ENCODE peak calls at places on chromosomes 2 and 18, in seven cellular contexts. U is stimulated activated CD4-positive, alpha-beta T cell treated with anti-CD3 and anti-CD28 coated beads, TNF-alpha, amount 100 ng/mL, for 4 hours; R is AG08395; D is activated CD4-positive, alpha-beta T cell treated with anti-CD3 and anti-CD28 coated beads for 48 hours; B is tibial nerve; Z is activated CD4-positive, alpha-beta memory T cell treated with anti-CD3 and anti-CD28 coated beads, Interleukin-2, amount 10 ng/mL, durations not matched to agents 7 days and 5 days; C is omental fat pad. I is an unnamed sample.

GRCh38 chr18:36378194-36378593 is 80.7 kb downstream of the FHOD3 start:
- DNase-seq in U (no peak), R (peak; percentile 32), D (no peak), B (no peak), Z (no peak), C (no peak), I (no peak)

GRCh38 chr2:152335851-152336102 is 803 bp downstream of the FMNL2 start:
- DNase-seq in U (no peak), R (no peak), D (peak; percentile 28), B (no peak), Z (no peak), C (no peak), I (no peak)

GRCh38 chr2:59677095-59677609 is 876.3 kb downstream of the BCL11A start:
- DNase-seq in U (no peak), R (no peak), D (no peak), B (no peak), Z (no peak), C (no peak), I (no peak)

GRCh38 chr2:199302851-199303250 is 154.9 kb downstream of the SATB2 start:
- DNase-seq in U (no peak), R (peak; percentile 41), D (no peak), B (no peak), Z (no peak), C (no peak), I (no peak)

GRCh38 chr2:23446916-23447315 is 61.9 kb downstream of the KLHL29 start:
- DNase-seq in U (no peak), R (no peak), D (no peak), B (no peak), Z (no peak), C (no peak), I (no peak)

GRCh38 chr2:48080534-48081316 is 174.4 kb upstream of the FBXO11 start:
- DNase-seq in U (no peak), R (no peak), D (no peak), B (no peak), Z (no peak), C (no peak), I (no peak)

GRCh38 chr2:71102981-71103681 is 26.9 kb downstream of the MCEE start:
- DNase-seq in U (no peak), R (no peak), D (no peak), B (no peak), Z (no peak), C (no peak), I (no peak)

GRCh38 chr2:68912732-68913131 is 40.0 kb downstream of the GKN2 start:
- DNase-seq in U (no peak), R (no peak), D (peak; percentile 54), B (no peak), Z (peak; percentile 80), C (no peak), I (no peak)

GRCh38 chr2:203360833-203361430 is 32.7 kb downstream of the ABI2 start:
- DNase-seq in U (no peak), R (no peak), D (no peak), B (no peak), Z (no peak), C (no peak), I (no peak)

GRCh38 chr18:79361766-79362522 is 33.8 kb upstream of the NFATC1 start:
- DNase-seq in U (no peak), R (no peak), D (no peak), B (no peak), Z (no peak), C (no peak), I (no peak)

GRCh38 chr2:10260130-10260529 is 42.6 kb upstream of the HPCAL1 start:
- DNase-seq in U (no peak), R (peak; percentile 44), D (no peak), B (no peak), Z (no peak), C (no peak), I (no peak)

GRCh38 chr2:127941461-127941860 is 55.7 kb upstream of the AMMECR1L start:
- DNase-seq in U (no peak), R (no peak), D (no peak), B (no peak), Z (no peak), C (no peak), I (no peak)

GRCh38 chr2:72925328-72925943 is 8.1 kb downstream of the EMX1 start:
- DNase-seq in U (no peak), R (no peak), D (no peak), B (no peak), Z (no peak), C (no peak), I (no peak)

GRCh38 chr18:13300029-13300428 is 81.5 kb downstream of the LDLRAD4 start:
- DNase-seq in U (no peak), R (no peak), D (no peak), B (no peak), Z (no peak), C (no peak), I (no peak)

GRCh38 chr2:166468124-166469024 is 25.7 kb downstream of the SCN7A start:
- DNase-seq in U (no peak), R (no peak), D (no peak), B (no peak), Z (no peak), C (no peak), I (no peak)

GRCh38 chr2:234566622-234567021 is 69.7 kb upstream of the ARL4C start:
- DNase-seq in U (no peak), R (no peak), D (no peak), B (no peak), Z (no peak), C (no peak), I (no peak)

GRCh38 chr2:191713837-191714236 is 35.9 kb downstream of the NABP1 start:
- DNase-seq in U (no peak), R (no peak), D (peak; percentile 13), B (no peak), Z (no peak), C (no peak), I (no peak)

GRCh38 chr18:35141567-35142269 is 99.1 kb upstream of the ZNF397 start:
- DNase-seq in U (no peak), R (no peak), D (no peak), B (no peak), Z (no peak), C (no peak), I (no peak)

GRCh38 chr2:200976710-200977109 is 13.2 kb upstream of the ORC2 start:
- DNase-seq in U (no peak), R (no peak), D (no peak), B (no peak), Z (no peak), C (no peak), I (no peak)

GRCh38 chr2:222703866-222704265 is 32.4 kb downstream of the MOGAT1 start:
- DNase-seq in U (no peak), R (peak; percentile 22), D (no peak), B (no peak), Z (no peak), C (no peak), I (no peak)

GRCh38 chr2:67839242-67839641 is 223.6 kb downstream of the C1D start:
- DNase-seq in U (no peak), R (no peak), D (no peak), B (no peak), Z (no peak), C (no peak), I (no peak)

GRCh38 chr2:218853766-218854165 is 5.8 kb upstream of the WNT6 start:
- DNase-seq in U (no peak), R (no peak), D (no peak), B (no peak), Z (no peak), C (no peak), I (no peak)

GRCh38 chr2:137963535-137964065 is 673 bp upstream of the HNMT start:
- DNase-seq in U (no peak), R (no peak), D (no peak), B (no peak), Z (no peak), C (no peak), I (no peak)

GRCh38 chr2:42753188-42753813 is 10.6 kb downstream of the OXER1 start:
- DNase-seq in U (no peak), R (no peak), D (no peak), B (no peak), Z (no peak), C (no peak), I (peak; percentile 74)

GRCh38 chr2:240507778-240508251 is 50.0 kb downstream of the ANKMY1 start:
- DNase-seq in U (no peak), R (no peak), D (no peak), B (no peak), Z (peak; percentile 13), C (no peak), I (no peak)

GRCh38 chr18:78926243-78926615 is 53.4 kb upstream of the SALL3 start:
- DNase-seq in U (no peak), R (no peak), D (no peak), B (no peak), Z (no peak), C (no peak), I (no peak)

GRCh38 chr2:240244543-240244942 is 104.1 kb upstream of the OTOS start:
- DNase-seq in U (no peak), R (no peak), D (no peak), B (no peak), Z (no peak), C (no peak), I (peak; percentile 10)

GRCh38 chr2:194819367-194819766 is 837.7 kb upstream of the SLC39A10 start:
- DNase-seq in U (no peak), R (no peak), D (no peak), B (no peak), Z (no peak), C (no peak), I (no peak)

GRCh38 chr2:149166958-149167810 is 128.7 kb downstream of the LYPD6B start:
- DNase-seq in U (no peak), R (no peak), D (peak; percentile 50), B (no peak), Z (peak; percentile 53), C (no peak), I (peak; percentile 58)

GRCh38 chr18:41150316-41150715 is 804.7 kb upstream of the PIK3C3 start:
- DNase-seq in U (no peak), R (no peak), D (no peak), B (no peak), Z (no peak), C (no peak), I (no peak)

GRCh38 chr18:3675446-3675845 is 225.5 kb downstream of the TGIF1 start:
- DNase-seq in U (no peak), R (peak; percentile 22), D (no peak), B (no peak), Z (no peak), C (no peak), I (no peak)

GRCh38 chr2:70985956-70986355 is 7.5 kb downstream of the ANKRD53 start:
- DNase-seq in U (no peak), R (no peak), D (no peak), B (no peak), Z (no peak), C (no peak), I (no peak)

GRCh38 chr2:199903111-199903510 is 8.0 kb upstream of the C2orf69 start:
- DNase-seq in U (no peak), R (no peak), D (no peak), B (no peak), Z (no peak), C (no peak), I (no peak)

GRCh38 chr18:56226025-56226424 is 412.4 kb downstream of the TXNL1 start:
- DNase-seq in U (no peak), R (no peak), D (no peak), B (no peak), Z (no peak), C (no peak), I (no peak)

GRCh38 chr2:118903489-118904215 is 38.3 kb upstream of the MARCO start:
- DNase-seq in U (no peak), R (no peak), D (no peak), B (no peak), Z (no peak), C (no peak), I (no peak)

GRCh38 chr2:118123561-118124232 is 35.4 kb downstream of the INSIG2 start:
- DNase-seq in U (no peak), R (peak; percentile 92), D (no peak), B (no peak), Z (no peak), C (no peak), I (no peak)